ENCODE peak calls at places on chromosomes 7 and 10, in six cellular contexts. I is AG04450, M is Peyer's patch, X is GM13976, B is Calu3, A is epithelial cell of proximal tubule. C is an unnamed sample.

GRCh38 chr10:8439040-8439439 is 384.6 kb downstream of the GATA3 start:
- DNase-seq in X (no peak), B (no peak), A (no peak), I (no peak), M (no peak), C (no peak)

GRCh38 chr7:39946693-39947092 is 3.4 kb upstream of the CDK13 start:
- DNase-seq in M (no peak), B (no peak), A (no peak), X (no peak), I (no peak), C (no peak)

GRCh38 chr7:142355328-142355727 is 97.5 kb upstream of the PRSS58 start:
- DNase-seq in X (no peak), A (no peak), B (no peak), I (peak), M (no peak), C (no peak)

GRCh38 chr10:33952692-33953360 is 618.4 kb upstream of the NRP1 start:
- DNase-seq in M (no peak), I (peak), X (no peak), B (no peak), A (no peak), C (no peak)

GRCh38 chr7:90445633-90446032 is 23.8 kb upstream of the PTTG1IP2 start:
- DNase-seq in X (no peak), A (no peak), M (no peak), B (no peak), I (no peak), C (no peak)

GRCh38 chr10:120455606-120456005 is 1.4 kb upstream of the PLPP4 start:
- DNase-seq in X (no peak), I (no peak), B (no peak), A (no peak), M (no peak), C (no peak)

GRCh38 chr7:137990251-137990901 is 11.5 kb downstream of the CREB3L2 start:
- DNase-seq in M (no peak), X (no peak), I (peak), B (no peak), A (no peak), C (no peak)

GRCh38 chr10:92867235-92867634 is 18.9 kb downstream of the EXOC6 start:
- DNase-seq in A (no peak), X (no peak), B (no peak), M (no peak), I (no peak), C (no peak)

GRCh38 chr7:132773527-132773956 is 197.3 kb upstream of the PLXNA4 start:
- DNase-seq in I (peak), X (no peak), B (no peak), A (no peak), M (no peak), C (no peak)

GRCh38 chr10:9437131-9437530 is 1382.6 kb downstream of the GATA3 start:
- DNase-seq in I (peak), B (no peak), M (no peak), A (no peak), X (no peak), C (no peak)

GRCh38 chr10:115432188-115432819 is 339.1 kb downstream of the ATRNL1 start:
- DNase-seq in M (no peak), A (no peak), B (no peak), I (no peak), X (no peak), C (no peak)

GRCh38 chr10:103139803-103140202 is 53.3 kb downstream of the NT5C2 start:
- DNase-seq in B (no peak), M (no peak), X (no peak), I (no peak), A (no peak), C (no peak)

GRCh38 chr10:103145046-103145445 is 48.0 kb downstream of the NT5C2 start:
- DNase-seq in B (no peak), X (no peak), I (peak), A (no peak), M (no peak), C (no peak)

GRCh38 chr10:103144086-103144485 is 49.0 kb downstream of the NT5C2 start:
- DNase-seq in X (no peak), M (no peak), I (no peak), B (no peak), A (no peak), C (no peak)

GRCh38 chr10:103140469-103140868 is 52.6 kb downstream of the NT5C2 start:
- DNase-seq in A (no peak), M (no peak), I (no peak), B (no peak), X (no peak), C (no peak)

DNA sequence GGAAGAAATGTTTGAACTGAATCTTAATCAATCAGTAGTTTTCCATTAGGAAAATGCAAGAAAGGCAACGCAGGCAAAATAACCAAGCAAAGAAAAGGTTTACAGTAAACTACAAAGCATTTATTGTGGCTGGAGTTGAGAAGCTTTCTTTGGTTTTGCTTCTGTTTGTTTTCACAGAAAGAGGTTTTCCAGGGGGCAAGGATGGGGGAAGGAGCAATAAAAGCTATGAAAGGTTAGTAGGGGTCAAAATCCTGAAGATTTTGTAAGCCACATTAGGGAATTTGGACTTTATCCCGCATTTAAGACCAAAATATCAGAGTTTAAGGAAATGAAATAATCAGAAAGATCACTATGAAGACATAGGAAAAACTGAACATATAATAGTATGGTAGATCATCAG is 51.1 kb downstream of the NT5C2 start:
- DNase-seq in M (no peak), B (no peak), A (no peak), I (no peak), X (no peak), C (no peak)
- TF ChIP-seq CTCF in M (no peak), B (no peak), A (no peak), I (no peak), X (no peak), C (no peak)

GRCh38 chr7:36625247-36625646 is 99.0 kb downstream of the AOAH start:
- DNase-seq in A (no peak), B (no peak), I (no peak), X (no peak), M (no peak), C (no peak)
- TF ChIP-seq CTCF in A (no peak), B (no peak), I (no peak), X (no peak), M (no peak), C (no peak)

GRCh38 chr7:143387156-143387975 is 6.2 kb downstream of the ZYX start:
- DNase-seq in B (no peak), A (no peak), I (no peak), M (peak), X (no peak), C (no peak)
- TF ChIP-seq CTCF in B (no peak), A (peak), I (peak), M (no peak), X (no peak), C (no peak)

GRCh38 chr7:151862606-151863381 is 14.1 kb downstream of the PRKAG2 start:
- DNase-seq in A (no peak), M (peak), I (no peak), X (no peak), B (no peak), C (no peak)

GRCh38 chr7:151864081-151864480 is 12.8 kb downstream of the PRKAG2 start:
- DNase-seq in M (peak), I (no peak), B (no peak), A (no peak), X (no peak), C (no peak)

GRCh38 chr7:151865070-151865670 is 11.7 kb downstream of the PRKAG2 start:
- DNase-seq in A (no peak), B (no peak), X (no peak), I (no peak), M (peak), C (no peak)

GRCh38 chr7:151864561-151864960 is 12.4 kb downstream of the PRKAG2 start:
- DNase-seq in M (no peak), I (no peak), X (no peak), B (no peak), A (no peak), C (no peak)

DNA sequence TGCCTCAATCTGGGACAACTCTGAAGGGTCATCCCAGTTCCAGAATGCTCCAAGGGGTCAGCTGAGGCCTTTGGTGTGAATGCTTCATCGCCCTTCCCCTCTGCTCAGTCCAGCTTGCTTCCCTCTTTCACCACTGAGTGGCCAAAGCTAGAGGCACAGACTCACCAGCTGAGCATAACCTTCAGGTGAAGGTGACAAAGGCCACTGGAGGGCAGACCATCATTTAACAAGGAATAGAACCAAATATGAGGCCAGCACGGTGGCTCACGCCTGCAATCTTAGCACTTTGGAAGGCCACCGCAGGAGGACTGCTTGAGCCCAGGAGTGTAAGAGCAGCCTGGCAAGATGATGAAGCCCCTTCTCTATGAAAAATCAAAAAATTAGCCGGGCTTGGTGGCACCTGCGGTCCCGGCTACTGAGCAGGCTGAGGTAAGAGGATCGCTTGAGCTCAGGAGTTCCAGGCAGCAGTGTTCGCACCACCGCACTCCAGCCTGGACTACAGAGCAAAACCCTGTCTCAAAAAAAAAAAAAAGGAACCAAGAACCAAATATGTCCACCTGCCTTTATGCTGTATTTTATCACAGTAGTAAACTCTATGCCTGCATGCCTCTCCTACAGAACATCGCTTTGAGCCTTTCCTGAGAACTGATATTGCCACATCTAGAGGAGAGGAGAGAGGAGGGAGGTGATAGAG is 13.4 kb downstream of the PRKAG2 start:
- DNase-seq in M (no peak), A (no peak), I (no peak), X (no peak), B (no peak), C (no peak)
- TF ChIP-seq CTCF in M (peak), A (no peak), I (no peak), X (peak), B (no peak), C (no peak)

GRCh38 chr7:28187012-28187411 is 6.4 kb upstream of the JAZF1 start:
- DNase-seq in M (no peak), I (no peak), A (no peak), B (no peak), X (no peak), C (no peak)

GRCh38 chr7:28180031-28180363 is 598 bp downstream of the JAZF1 start:
- DNase-seq in M (no peak), B (no peak), I (no peak), A (no peak), X (no peak), C (no peak)

GRCh38 chr7:28180364-28181147 is at the start of gene JAZF1:
- DNase-seq in M (peak), I (no peak), X (peak), B (peak), A (no peak), C (peak)

GRCh38 chr7:28181921-28182517 is 1.4 kb upstream of the JAZF1 start:
- DNase-seq in B (no peak), I (no peak), A (no peak), M (no peak), X (no peak), C (no peak)

DNA sequence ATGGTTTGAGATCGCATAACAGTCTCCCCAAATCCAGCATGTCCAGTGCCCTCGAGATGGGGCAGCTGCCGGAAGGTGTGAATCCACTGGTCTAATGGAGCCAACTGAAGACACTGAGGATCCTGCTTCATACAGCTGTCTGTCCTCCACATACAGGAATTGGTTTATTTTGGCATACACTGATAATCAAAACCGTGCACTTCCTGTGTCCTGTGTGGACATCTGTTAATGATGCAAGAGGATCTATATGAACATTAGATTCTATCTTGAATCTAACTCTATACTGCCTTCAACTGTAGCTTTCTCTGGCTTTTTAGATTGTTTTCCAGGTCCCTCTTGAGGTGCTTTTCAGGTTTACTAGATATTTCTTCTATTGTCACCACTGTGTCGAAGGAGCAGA is 3.0 kb upstream of the JAZF1 start:
- DNase-seq in I (peak), X (no peak), M (no peak), A (no peak), B (no peak), C (no peak)
- TF ChIP-seq CTCF in I (no peak), X (no peak), M (no peak), A (no peak), B (no peak), C (no peak)

DNA sequence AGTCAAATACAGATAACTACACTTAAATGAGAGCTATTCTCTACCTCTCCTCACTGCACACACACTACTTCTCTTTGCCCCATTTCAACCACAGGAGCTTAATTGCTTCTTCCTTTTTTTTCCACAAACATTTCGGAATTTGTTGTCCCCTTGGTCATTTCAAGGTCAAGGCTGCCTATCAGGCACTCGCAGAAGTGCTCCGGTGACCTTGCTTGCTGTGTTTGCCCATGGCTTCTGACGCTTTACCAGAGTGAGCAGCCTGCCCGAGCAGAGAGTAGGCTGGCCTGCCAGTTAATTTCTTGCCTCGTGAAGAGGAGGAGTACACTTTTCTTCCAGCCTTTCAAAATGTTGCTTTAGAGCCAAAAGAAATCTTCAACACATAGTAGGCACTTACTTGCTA is 297.1 kb upstream of the LRGUK start:
- DNase-seq in M (no peak), A (no peak), X (no peak), B (no peak), I (no peak), C (no peak)
- TF ChIP-seq CTCF in M (no peak), A (no peak), X (no peak), B (no peak), I (no peak), C (no peak)

GRCh38 chr7:89334785-89335184 is 539.2 kb upstream of the TEX47 start:
- DNase-seq in M (no peak), I (no peak), X (no peak), A (no peak), B (no peak), C (no peak)
- TF ChIP-seq CTCF in M (no peak), I (no peak), X (no peak), A (peak), B (no peak), C (no peak)

GRCh38 chr7:124662372-124662771 is 103.2 kb downstream of the GPR37 start:
- DNase-seq in A (no peak), X (no peak), M (no peak), B (no peak), I (no peak), C (no peak)

GRCh38 chr7:124667312-124667711 is 98.3 kb downstream of the GPR37 start:
- DNase-seq in M (no peak), A (peak), X (no peak), I (no peak), B (no peak), C (no peak)

GRCh38 chr7:124667754-124668153 is 97.8 kb downstream of the GPR37 start:
- DNase-seq in X (no peak), A (no peak), I (no peak), M (no peak), B (no peak), C (no peak)

GRCh38 chr7:124662937-124663336 is 102.7 kb downstream of the GPR37 start:
- DNase-seq in X (no peak), M (no peak), B (no peak), A (no peak), I (no peak), C (no peak)
- TF ChIP-seq CTCF in X (no peak), M (no peak), B (no peak), A (peak), I (no peak), C (peak)

DNA sequence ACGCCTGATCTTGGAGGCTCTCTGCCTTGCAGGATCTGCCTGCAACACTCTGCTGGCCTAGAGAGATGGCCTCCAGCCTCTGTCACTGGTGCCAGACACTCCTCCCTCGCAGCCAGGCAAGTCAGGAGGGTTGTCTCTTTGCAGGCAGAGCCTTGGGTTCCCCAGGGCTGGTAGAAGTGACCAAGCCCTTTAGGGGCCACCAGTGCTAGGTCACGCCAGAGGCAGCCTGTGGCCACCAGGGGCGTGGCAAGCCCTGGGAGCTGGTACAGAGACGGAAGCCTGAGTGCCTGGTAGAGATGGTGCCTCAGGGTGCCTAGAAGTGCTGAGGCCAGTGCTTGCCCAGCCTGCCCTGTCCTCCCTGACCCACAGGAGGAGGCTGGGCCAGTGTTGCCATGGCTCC is 9.1 kb downstream of the ADCYAP1R1 start:
- DNase-seq in X (no peak), A (no peak), I (no peak), M (no peak), B (peak), C (no peak)
- TF ChIP-seq CTCF in X (no peak), A (no peak), I (no peak), M (no peak), B (peak), C (no peak)

C was measured in osteocyte.